ENCODE peak calls at places on chromosomes 11 and 22, in four cellular contexts. One of them, this sample, is unnamed.

GRCh38 chr11:33733978-33734377 is 2.2 kb downstream of the CD59 start:
- DNase-seq in heart left ventricle: no peak
- DNase-seq in GM12891: no peak
- DNase-seq in transverse colon: no peak
- DNase-seq in this sample: no peak

GRCh38 chr11:6618117-6619020 is 853 bp downstream of the TPP1 start:
- DNase-seq in heart left ventricle: peak; percentile 51
- DNase-seq in GM12891: no peak
- DNase-seq in transverse colon: peak; percentile 49
- DNase-seq in this sample: peak; percentile 74

GRCh38 chr11:63909621-63910506 is 7.1 kb downstream of the RCOR2 start:
- DNase-seq in heart left ventricle: no peak
- DNase-seq in GM12891: no peak
- DNase-seq in transverse colon: no peak
- DNase-seq in this sample: no peak

GRCh38 chr22:42615092-42615859 is 593 bp upstream of the POLDIP3 start:
- DNase-seq in heart left ventricle: peak; percentile 86
- DNase-seq in GM12891: peak; percentile 74
- DNase-seq in transverse colon: peak; percentile 92
- DNase-seq in this sample: peak; percentile 97

GRCh38 chr22:37905534-37906363 is at the start of gene MICALL1:
- DNase-seq in heart left ventricle: peak; percentile 81
- DNase-seq in GM12891: peak; percentile 94
- DNase-seq in transverse colon: peak; percentile 85
- DNase-seq in this sample: peak; percentile 66

GRCh38 chr22:49055406-49055805 is 772.3 kb downstream of the BRD1 start:
- DNase-seq in heart left ventricle: no peak
- DNase-seq in GM12891: no peak
- DNase-seq in transverse colon: no peak
- DNase-seq in this sample: no peak

GRCh38 chr11:9527481-9528140 is 45.9 kb upstream of the WEE1 start:
- DNase-seq in heart left ventricle: no peak
- DNase-seq in GM12891: no peak
- DNase-seq in transverse colon: no peak
- DNase-seq in this sample: no peak

GRCh38 chr22:33570110-33570509 is 350.2 kb downstream of the LARGE1 start:
- DNase-seq in heart left ventricle: no peak
- DNase-seq in GM12891: no peak
- DNase-seq in transverse colon: no peak
- DNase-seq in this sample: no peak

GRCh38 chr22:39543095-39543494 is 10.5 kb upstream of the RPS19BP1 start:
- DNase-seq in heart left ventricle: no peak
- DNase-seq in GM12891: no peak
- DNase-seq in transverse colon: no peak
- DNase-seq in this sample: peak; percentile 63

GRCh38 chr11:8294251-8294935 is 30.7 kb upstream of the LMO1 start:
- DNase-seq in heart left ventricle: no peak
- DNase-seq in GM12891: no peak
- DNase-seq in transverse colon: no peak
- DNase-seq in this sample: no peak

GRCh38 chr11:109229682-109230081 is 192.3 kb upstream of the C11orf87 start:
- DNase-seq in heart left ventricle: no peak
- DNase-seq in GM12891: no peak
- DNase-seq in transverse colon: no peak
- DNase-seq in this sample: no peak

GRCh38 chr11:134947556-134947955 is 535.5 kb upstream of the B3GAT1 start:
- DNase-seq in heart left ventricle: no peak
- DNase-seq in GM12891: no peak
- DNase-seq in transverse colon: no peak
- DNase-seq in this sample: no peak

GRCh38 chr11:133928628-133929059 is 28.1 kb downstream of the IGSF9B start:
- DNase-seq in heart left ventricle: no peak
- DNase-seq in GM12891: no peak
- DNase-seq in transverse colon: no peak
- DNase-seq in this sample: no peak

GRCh38 chr22:26406118-26406517 is 22.9 kb upstream of the ASPHD2 start:
- DNase-seq in heart left ventricle: no peak
- DNase-seq in GM12891: no peak
- DNase-seq in transverse colon: no peak
- DNase-seq in this sample: no peak

GRCh38 chr11:114832532-114833125 is 154.3 kb downstream of the NXPE2 start:
- DNase-seq in heart left ventricle: no peak
- DNase-seq in GM12891: no peak
- DNase-seq in transverse colon: no peak
- DNase-seq in this sample: no peak

GRCh38 chr11:60161766-60162165 is 21.1 kb downstream of the MS4A6A start:
- DNase-seq in heart left ventricle: no peak
- DNase-seq in GM12891: no peak
- DNase-seq in transverse colon: no peak
- DNase-seq in this sample: no peak
- TF ChIP-seq POLR2A in heart left ventricle: no peak
- TF ChIP-seq POLR2A in GM12891: no peak
- TF ChIP-seq POLR2A in transverse colon: no peak
- TF ChIP-seq POLR2A in this sample: no peak

GRCh38 chr11:61429346-61429690 is 457 bp downstream of the CPSF7 start:
- DNase-seq in heart left ventricle: peak; percentile 73
- DNase-seq in GM12891: peak; percentile 69
- DNase-seq in transverse colon: peak; percentile 63
- DNase-seq in this sample: peak; percentile 91

GRCh38 chr11:61425367-61426131 is 4.2 kb downstream of the CPSF7 start:
- DNase-seq in heart left ventricle: no peak
- DNase-seq in GM12891: no peak
- DNase-seq in transverse colon: no peak
- DNase-seq in this sample: no peak

DNA sequence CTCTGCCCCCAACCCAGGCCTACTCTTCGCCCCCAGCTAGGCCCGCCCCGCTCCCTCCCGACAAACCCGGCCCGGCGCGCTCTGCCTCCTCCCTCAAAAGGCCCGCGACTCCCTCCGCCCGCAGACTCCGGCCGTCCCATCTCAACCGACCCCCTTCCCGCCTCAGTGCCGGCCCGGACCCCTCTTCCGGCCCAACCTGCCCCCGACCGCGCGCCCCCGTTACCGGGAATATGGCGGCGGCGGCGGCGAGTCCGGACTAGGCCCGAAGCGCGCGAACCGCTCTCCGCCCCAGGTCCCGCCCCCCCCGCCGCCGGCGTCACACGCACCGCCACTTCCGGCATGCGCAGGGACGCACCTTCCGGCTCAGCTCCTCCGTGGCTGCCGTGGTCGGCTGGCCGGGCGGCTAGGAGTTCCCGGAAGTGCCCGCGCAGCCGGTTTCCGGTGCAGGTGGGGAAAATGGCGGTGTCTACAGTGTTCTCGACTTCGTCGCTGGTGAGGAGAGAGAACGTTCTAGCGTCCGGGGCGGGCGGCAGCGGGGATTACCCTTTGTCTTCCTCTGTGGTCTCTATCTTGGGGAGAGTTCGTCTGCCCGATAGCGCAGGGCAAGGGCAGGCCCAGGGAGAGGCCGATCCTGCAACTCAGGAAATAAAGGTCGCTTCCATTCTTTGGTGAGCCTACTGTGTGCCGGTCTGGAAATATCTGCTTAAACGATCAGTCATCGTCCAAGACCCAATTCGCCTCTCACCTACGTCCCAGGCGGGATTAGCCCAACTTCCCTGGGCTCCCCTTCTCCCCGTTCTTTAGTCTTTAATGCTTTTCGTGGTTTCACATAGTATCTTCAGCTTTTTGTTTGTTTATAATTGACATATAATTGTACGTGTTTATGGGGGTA is at the start of the genes CPSF7 and SDHAF2:
- DNase-seq in heart left ventricle: peak; percentile 98
- DNase-seq in GM12891: peak; percentile 90
- DNase-seq in transverse colon: peak; percentile 98
- DNase-seq in this sample: peak; percentile 98
- TF ChIP-seq POLR2A in heart left ventricle: peak; percentile 24
- TF ChIP-seq POLR2A in GM12891: peak; percentile 86
- TF ChIP-seq POLR2A in transverse colon: peak; percentile 86
- TF ChIP-seq POLR2A in this sample: peak; percentile 89

GRCh38 chr22:22871536-22872278 is 15.9 kb upstream of the IGLL5 start:
- DNase-seq in heart left ventricle: no peak
- DNase-seq in GM12891: no peak
- DNase-seq in transverse colon: no peak
- DNase-seq in this sample: no peak
- TF ChIP-seq POLR2A in heart left ventricle: no peak
- TF ChIP-seq POLR2A in GM12891: no peak
- TF ChIP-seq POLR2A in transverse colon: no peak
- TF ChIP-seq POLR2A in this sample: no peak

DNA sequence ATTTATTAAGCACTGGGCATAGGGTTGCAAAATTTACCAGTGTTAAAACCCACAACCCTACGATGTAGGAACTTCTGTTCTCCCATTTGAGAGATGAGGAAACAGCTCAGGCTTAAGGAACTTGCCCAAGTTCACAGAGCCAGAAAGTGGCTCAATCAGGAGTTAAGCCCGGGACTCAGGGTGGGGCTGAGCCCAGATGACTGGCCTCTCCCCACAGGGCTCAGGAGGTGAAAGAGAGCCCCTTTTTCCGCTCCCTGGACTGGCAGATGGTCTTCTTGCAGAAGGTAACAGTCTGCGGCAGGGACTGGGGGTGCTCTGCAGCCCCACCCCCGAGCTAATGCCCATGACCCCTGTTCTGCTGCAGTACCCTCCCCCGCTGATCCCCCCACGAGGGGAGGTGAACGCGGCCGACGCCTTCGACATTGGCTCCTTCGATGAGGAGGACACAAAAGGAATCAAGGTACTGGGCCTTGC is 5.6 kb upstream of the ANKRD13D start:
- DNase-seq in heart left ventricle: peak; percentile 27
- DNase-seq in GM12891: no peak
- DNase-seq in transverse colon: no peak
- DNase-seq in this sample: no peak
- TF ChIP-seq POLR2A in heart left ventricle: no peak
- TF ChIP-seq POLR2A in GM12891: no peak
- TF ChIP-seq POLR2A in transverse colon: no peak
- TF ChIP-seq POLR2A in this sample: no peak

GRCh38 chr11:45846974-45847907 is at the start of gene CRY2:
- DNase-seq in heart left ventricle: peak; percentile 100
- DNase-seq in GM12891: peak; percentile 93
- DNase-seq in transverse colon: peak; percentile 100
- DNase-seq in this sample: peak; percentile 100
- TF ChIP-seq POLR2A in heart left ventricle: peak; percentile 90
- TF ChIP-seq POLR2A in GM12891: peak; percentile 93
- TF ChIP-seq POLR2A in transverse colon: peak; percentile 99
- TF ChIP-seq POLR2A in this sample: peak; percentile 94

DNA sequence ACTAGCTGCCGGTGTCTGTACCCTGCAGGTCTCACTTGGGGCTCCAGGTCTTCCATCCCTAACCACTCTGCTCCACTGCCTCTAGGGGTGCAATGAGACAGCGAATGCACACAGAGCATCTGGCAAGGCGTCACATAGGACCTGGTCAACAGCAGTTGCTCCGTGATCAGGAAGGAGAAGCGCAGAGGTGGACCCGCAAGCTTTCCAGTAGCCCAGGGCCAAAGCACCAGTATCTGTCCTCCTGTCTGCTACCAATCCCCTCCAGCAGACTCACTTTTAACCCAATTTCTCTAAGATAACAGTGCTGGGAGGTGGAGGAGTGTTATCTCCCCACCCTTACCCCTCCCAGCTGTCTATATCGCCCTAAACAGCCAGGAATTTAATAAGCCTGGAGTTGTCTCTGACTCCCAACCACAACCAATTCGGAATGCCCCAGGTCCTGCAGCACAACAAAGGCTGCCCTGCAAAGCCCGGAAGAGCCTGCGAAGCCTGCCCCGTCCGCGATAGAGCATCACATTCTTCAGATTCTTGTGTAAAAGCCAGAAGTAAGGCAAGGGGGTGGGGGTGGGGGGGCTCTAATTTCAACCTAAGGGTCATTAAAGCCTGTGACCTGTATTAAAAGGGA is 19.3 kb downstream of the MYH9 start:
- DNase-seq in heart left ventricle: no peak
- DNase-seq in GM12891: no peak
- DNase-seq in transverse colon: no peak
- DNase-seq in this sample: peak; percentile 91
- TF ChIP-seq POLR2A in heart left ventricle: no peak
- TF ChIP-seq POLR2A in GM12891: no peak
- TF ChIP-seq POLR2A in transverse colon: no peak
- TF ChIP-seq POLR2A in this sample: peak; percentile 42